ENCODE peak calls at places on chromosome 21, in four cellular contexts. One of them, this sample, is unnamed.

GRCh38 chr21:38352536-38353219 is 95.9 kb downstream of the KCNJ15 start:
- DNase-seq in T-helper 2 cell: peak; percentile 40
- DNase-seq in stimulated activated CD4-positive, alpha-beta T cell treated with anti-CD3 and anti-CD28 coated beads, Interleukin-15, amount 100 ng/mL, for 24 hours: peak; percentile 66
- DNase-seq in foreskin fibroblast: peak; percentile 89
- DNase-seq in this sample: peak; percentile 73

GRCh38 chr21:15301014-15301413 is 236.2 kb upstream of the NRIP1 start:
- DNase-seq in T-helper 2 cell: peak; percentile 44
- DNase-seq in stimulated activated CD4-positive, alpha-beta T cell treated with anti-CD3 and anti-CD28 coated beads, Interleukin-15, amount 100 ng/mL, for 24 hours: no peak
- DNase-seq in foreskin fibroblast: no peak
- DNase-seq in this sample: peak; percentile 70

GRCh38 chr21:15057290-15057689 is 7.5 kb downstream of the NRIP1 start:
- DNase-seq in T-helper 2 cell: no peak
- DNase-seq in stimulated activated CD4-positive, alpha-beta T cell treated with anti-CD3 and anti-CD28 coated beads, Interleukin-15, amount 100 ng/mL, for 24 hours: peak; percentile 7
- DNase-seq in foreskin fibroblast: no peak
- DNase-seq in this sample: no peak

GRCh38 chr21:42646076-42646825 is 7.2 kb upstream of the PDE9A start:
- DNase-seq in T-helper 2 cell: no peak
- DNase-seq in stimulated activated CD4-positive, alpha-beta T cell treated with anti-CD3 and anti-CD28 coated beads, Interleukin-15, amount 100 ng/mL, for 24 hours: no peak
- DNase-seq in foreskin fibroblast: no peak
- DNase-seq in this sample: no peak

GRCh38 chr21:29008373-29008772 is 10.8 kb downstream of the RWDD2B start:
- DNase-seq in T-helper 2 cell: no peak
- DNase-seq in stimulated activated CD4-positive, alpha-beta T cell treated with anti-CD3 and anti-CD28 coated beads, Interleukin-15, amount 100 ng/mL, for 24 hours: no peak
- DNase-seq in foreskin fibroblast: no peak
- DNase-seq in this sample: no peak

GRCh38 chr21:42746593-42747266 is 93.3 kb downstream of the PDE9A start:
- DNase-seq in T-helper 2 cell: peak; percentile 75
- DNase-seq in stimulated activated CD4-positive, alpha-beta T cell treated with anti-CD3 and anti-CD28 coated beads, Interleukin-15, amount 100 ng/mL, for 24 hours: peak; percentile 35
- DNase-seq in foreskin fibroblast: no peak
- DNase-seq in this sample: no peak

GRCh38 chr21:45592208-45592619 is 50.0 kb upstream of the SLC19A1 start:
- DNase-seq in T-helper 2 cell: peak; percentile 92
- DNase-seq in stimulated activated CD4-positive, alpha-beta T cell treated with anti-CD3 and anti-CD28 coated beads, Interleukin-15, amount 100 ng/mL, for 24 hours: peak; percentile 82
- DNase-seq in foreskin fibroblast: no peak
- DNase-seq in this sample: no peak

GRCh38 chr21:33314096-33314495 is 10.7 kb upstream of the IFNAR1 start:
- DNase-seq in T-helper 2 cell: no peak
- DNase-seq in stimulated activated CD4-positive, alpha-beta T cell treated with anti-CD3 and anti-CD28 coated beads, Interleukin-15, amount 100 ng/mL, for 24 hours: no peak
- DNase-seq in foreskin fibroblast: no peak
- DNase-seq in this sample: no peak

GRCh38 chr21:34284613-34285160 is 79.1 kb upstream of the KCNE2 start:
- DNase-seq in T-helper 2 cell: no peak
- DNase-seq in stimulated activated CD4-positive, alpha-beta T cell treated with anti-CD3 and anti-CD28 coated beads, Interleukin-15, amount 100 ng/mL, for 24 hours: no peak
- DNase-seq in foreskin fibroblast: no peak
- DNase-seq in this sample: no peak

GRCh38 chr21:16842716-16843115 is 670.1 kb upstream of the CXADR start:
- DNase-seq in T-helper 2 cell: no peak
- DNase-seq in stimulated activated CD4-positive, alpha-beta T cell treated with anti-CD3 and anti-CD28 coated beads, Interleukin-15, amount 100 ng/mL, for 24 hours: no peak
- DNase-seq in foreskin fibroblast: peak; percentile 64
- DNase-seq in this sample: peak; percentile 32

GRCh38 chr21:46060596-46061061 is 37.3 kb upstream of the COL6A2 start:
- DNase-seq in T-helper 2 cell: no peak
- DNase-seq in stimulated activated CD4-positive, alpha-beta T cell treated with anti-CD3 and anti-CD28 coated beads, Interleukin-15, amount 100 ng/mL, for 24 hours: peak; percentile 50
- DNase-seq in foreskin fibroblast: peak; percentile 100
- DNase-seq in this sample: no peak

GRCh38 chr21:8989883-8990325 is 1531.5 kb upstream of the TPTE start:
- DNase-seq in T-helper 2 cell: no peak
- DNase-seq in stimulated activated CD4-positive, alpha-beta T cell treated with anti-CD3 and anti-CD28 coated beads, Interleukin-15, amount 100 ng/mL, for 24 hours: no peak
- DNase-seq in foreskin fibroblast: no peak
- DNase-seq in this sample: no peak

GRCh38 chr21:34362670-34363069 is 1.1 kb upstream of the KCNE2 start:
- DNase-seq in T-helper 2 cell: no peak
- DNase-seq in stimulated activated CD4-positive, alpha-beta T cell treated with anti-CD3 and anti-CD28 coated beads, Interleukin-15, amount 100 ng/mL, for 24 hours: no peak
- DNase-seq in foreskin fibroblast: no peak
- DNase-seq in this sample: no peak

GRCh38 chr21:31201144-31201543 is 142.9 kb downstream of the TIAM1 start:
- DNase-seq in T-helper 2 cell: no peak
- DNase-seq in stimulated activated CD4-positive, alpha-beta T cell treated with anti-CD3 and anti-CD28 coated beads, Interleukin-15, amount 100 ng/mL, for 24 hours: no peak
- DNase-seq in foreskin fibroblast: no peak
- DNase-seq in this sample: no peak

GRCh38 chr21:15667010-15667409 is 62.8 kb upstream of the USP25 start:
- DNase-seq in T-helper 2 cell: no peak
- DNase-seq in stimulated activated CD4-positive, alpha-beta T cell treated with anti-CD3 and anti-CD28 coated beads, Interleukin-15, amount 100 ng/mL, for 24 hours: no peak
- DNase-seq in foreskin fibroblast: peak; percentile 64
- DNase-seq in this sample: peak; percentile 76

GRCh38 chr21:25999935-26000582 is 170.5 kb downstream of the APP start:
- DNase-seq in T-helper 2 cell: peak; percentile 89
- DNase-seq in stimulated activated CD4-positive, alpha-beta T cell treated with anti-CD3 and anti-CD28 coated beads, Interleukin-15, amount 100 ng/mL, for 24 hours: peak; percentile 50
- DNase-seq in foreskin fibroblast: no peak
- DNase-seq in this sample: no peak

GRCh38 chr21:18041012-18041411 is 203.6 kb upstream of the CHODL start:
- DNase-seq in T-helper 2 cell: peak; percentile 33
- DNase-seq in stimulated activated CD4-positive, alpha-beta T cell treated with anti-CD3 and anti-CD28 coated beads, Interleukin-15, amount 100 ng/mL, for 24 hours: no peak
- DNase-seq in foreskin fibroblast: no peak
- DNase-seq in this sample: peak; percentile 30

GRCh38 chr21:37060296-37060695 is 12.6 kb downstream of the PIGP start:
- DNase-seq in T-helper 2 cell: peak; percentile 6
- DNase-seq in stimulated activated CD4-positive, alpha-beta T cell treated with anti-CD3 and anti-CD28 coated beads, Interleukin-15, amount 100 ng/mL, for 24 hours: peak; percentile 9
- DNase-seq in foreskin fibroblast: peak; percentile 96
- DNase-seq in this sample: peak; percentile 73

GRCh38 chr21:42233067-42233981 is 14.4 kb downstream of the ABCG1 start:
- DNase-seq in T-helper 2 cell: peak; percentile 94
- DNase-seq in stimulated activated CD4-positive, alpha-beta T cell treated with anti-CD3 and anti-CD28 coated beads, Interleukin-15, amount 100 ng/mL, for 24 hours: peak; percentile 88
- DNase-seq in foreskin fibroblast: peak; percentile 57
- DNase-seq in this sample: no peak

GRCh38 chr21:35002879-35003722 is 46.0 kb downstream of the RUNX1 start:
- DNase-seq in T-helper 2 cell: no peak
- DNase-seq in stimulated activated CD4-positive, alpha-beta T cell treated with anti-CD3 and anti-CD28 coated beads, Interleukin-15, amount 100 ng/mL, for 24 hours: no peak
- DNase-seq in foreskin fibroblast: peak; percentile 73
- DNase-seq in this sample: peak; percentile 63

GRCh38 chr21:46003575-46004007 is 22.0 kb downstream of the COL6A1 start:
- DNase-seq in T-helper 2 cell: no peak
- DNase-seq in stimulated activated CD4-positive, alpha-beta T cell treated with anti-CD3 and anti-CD28 coated beads, Interleukin-15, amount 100 ng/mL, for 24 hours: no peak
- DNase-seq in foreskin fibroblast: peak; percentile 31
- DNase-seq in this sample: no peak